ENCODE peak calls at places on chromosomes 4 and X, in ten cellular contexts. One of them, this sample, is unnamed.
A peak's percentile ranks its signal among the peaks of the same experiment; 100 is the strongest.

GRCh38 chr4:8176547-8177399 is 18.2 kb upstream of the ABLIM2 start:
- DNase-seq in lower leg skin: no peak
- DNase-seq in testis: peak; percentile 58
- DNase-seq in Peyer's patch: no peak
- DNase-seq in stomach: peak; percentile 58
- DNase-seq in IMR-90: peak; percentile 52
- DNase-seq in GM12891: peak; percentile 72
- DNase-seq in vagina: no peak
- DNase-seq in A549: peak; percentile 73
- DNase-seq in erythroblast: peak; percentile 25
- DNase-seq in this sample: no peak

GRCh38 chrX:31228415-31228832 is 156.6 kb upstream of the FTHL17 start:
- DNase-seq in lower leg skin: no peak
- DNase-seq in testis: peak; percentile 14
- DNase-seq in Peyer's patch: no peak
- DNase-seq in stomach: no peak
- DNase-seq in IMR-90: peak; percentile 85
- DNase-seq in GM12891: no peak
- DNase-seq in vagina: no peak
- DNase-seq in A549: no peak
- DNase-seq in erythroblast: no peak
- DNase-seq in this sample: no peak

GRCh38 chrX:123361371-123361770 is 177.3 kb downstream of the GRIA3 start:
- DNase-seq in lower leg skin: no peak
- DNase-seq in testis: no peak
- DNase-seq in Peyer's patch: no peak
- DNase-seq in stomach: no peak
- DNase-seq in IMR-90: no peak
- DNase-seq in GM12891: no peak
- DNase-seq in vagina: no peak
- DNase-seq in A549: no peak
- DNase-seq in erythroblast: no peak
- DNase-seq in this sample: no peak

GRCh38 chr4:110959041-110959643 is 336.3 kb upstream of the PITX2 start:
- DNase-seq in lower leg skin: no peak
- DNase-seq in testis: no peak
- DNase-seq in Peyer's patch: no peak
- DNase-seq in stomach: no peak
- DNase-seq in IMR-90: peak; percentile 30
- DNase-seq in GM12891: no peak
- DNase-seq in vagina: no peak
- DNase-seq in A549: no peak
- DNase-seq in erythroblast: no peak
- DNase-seq in this sample: no peak

GRCh38 chrX:149312936-149313432 is 192.1 kb downstream of the IDS start:
- DNase-seq in lower leg skin: no peak
- DNase-seq in testis: no peak
- DNase-seq in Peyer's patch: no peak
- DNase-seq in stomach: no peak
- DNase-seq in IMR-90: no peak
- DNase-seq in GM12891: no peak
- DNase-seq in vagina: no peak
- DNase-seq in A549: no peak
- DNase-seq in erythroblast: no peak
- DNase-seq in this sample: no peak

GRCh38 chr4:46425775-46426400 is 36.0 kb upstream of the GABRA2 start:
- DNase-seq in lower leg skin: no peak
- DNase-seq in testis: no peak
- DNase-seq in Peyer's patch: no peak
- DNase-seq in stomach: no peak
- DNase-seq in IMR-90: peak; percentile 69
- DNase-seq in GM12891: no peak
- DNase-seq in vagina: no peak
- DNase-seq in A549: no peak
- DNase-seq in erythroblast: no peak
- DNase-seq in this sample: no peak

GRCh38 chrX:21806691-21807090 is 32.7 kb upstream of the MBTPS2 start:
- DNase-seq in lower leg skin: no peak
- DNase-seq in testis: no peak
- DNase-seq in Peyer's patch: no peak
- DNase-seq in stomach: no peak
- DNase-seq in IMR-90: peak; percentile 1
- DNase-seq in GM12891: no peak
- DNase-seq in vagina: no peak
- DNase-seq in A549: no peak
- DNase-seq in erythroblast: no peak
- DNase-seq in this sample: no peak

GRCh38 chrX:28273751-28274150 is 292.5 kb upstream of the DCAF8L1 start:
- DNase-seq in lower leg skin: no peak
- DNase-seq in testis: no peak
- DNase-seq in Peyer's patch: no peak
- DNase-seq in stomach: no peak
- DNase-seq in IMR-90: no peak
- DNase-seq in GM12891: no peak
- DNase-seq in vagina: no peak
- DNase-seq in A549: no peak
- DNase-seq in erythroblast: no peak
- DNase-seq in this sample: no peak

GRCh38 chr4:163697121-163697520 is 202.6 kb downstream of the TMA16 start:
- DNase-seq in lower leg skin: no peak
- DNase-seq in testis: no peak
- DNase-seq in Peyer's patch: no peak
- DNase-seq in stomach: no peak
- DNase-seq in IMR-90: peak; percentile 88
- DNase-seq in GM12891: no peak
- DNase-seq in vagina: no peak
- DNase-seq in A549: no peak
- DNase-seq in erythroblast: no peak
- DNase-seq in this sample: no peak

GRCh38 chr4:80183196-80184052 is 13.9 kb upstream of the PRDM8 start:
- DNase-seq in lower leg skin: no peak
- DNase-seq in testis: no peak
- DNase-seq in Peyer's patch: peak; percentile 44
- DNase-seq in stomach: no peak
- DNase-seq in IMR-90: no peak
- DNase-seq in GM12891: peak; percentile 55
- DNase-seq in vagina: no peak
- DNase-seq in A549: no peak
- DNase-seq in erythroblast: no peak
- DNase-seq in this sample: no peak

GRCh38 chr4:80015407-80016189 is 57.4 kb downstream of the ANTXR2 start:
- DNase-seq in lower leg skin: no peak
- DNase-seq in testis: no peak
- DNase-seq in Peyer's patch: no peak
- DNase-seq in stomach: no peak
- DNase-seq in IMR-90: no peak
- DNase-seq in GM12891: no peak
- DNase-seq in vagina: no peak
- DNase-seq in A549: no peak
- DNase-seq in erythroblast: no peak
- DNase-seq in this sample: no peak

GRCh38 chr4:82500830-82501229 is 61.0 kb downstream of the TMEM150C start:
- DNase-seq in lower leg skin: no peak
- DNase-seq in testis: no peak
- DNase-seq in Peyer's patch: no peak
- DNase-seq in stomach: no peak
- DNase-seq in IMR-90: no peak
- DNase-seq in GM12891: no peak
- DNase-seq in vagina: no peak
- DNase-seq in A549: no peak
- DNase-seq in erythroblast: no peak
- DNase-seq in this sample: no peak

GRCh38 chr4:158461336-158461735 is 60.3 kb upstream of the RXFP1 start:
- DNase-seq in lower leg skin: no peak
- DNase-seq in testis: no peak
- DNase-seq in Peyer's patch: no peak
- DNase-seq in stomach: no peak
- DNase-seq in IMR-90: peak; percentile 25
- DNase-seq in GM12891: no peak
- DNase-seq in vagina: no peak
- DNase-seq in A549: no peak
- DNase-seq in erythroblast: no peak
- DNase-seq in this sample: no peak

DNA sequence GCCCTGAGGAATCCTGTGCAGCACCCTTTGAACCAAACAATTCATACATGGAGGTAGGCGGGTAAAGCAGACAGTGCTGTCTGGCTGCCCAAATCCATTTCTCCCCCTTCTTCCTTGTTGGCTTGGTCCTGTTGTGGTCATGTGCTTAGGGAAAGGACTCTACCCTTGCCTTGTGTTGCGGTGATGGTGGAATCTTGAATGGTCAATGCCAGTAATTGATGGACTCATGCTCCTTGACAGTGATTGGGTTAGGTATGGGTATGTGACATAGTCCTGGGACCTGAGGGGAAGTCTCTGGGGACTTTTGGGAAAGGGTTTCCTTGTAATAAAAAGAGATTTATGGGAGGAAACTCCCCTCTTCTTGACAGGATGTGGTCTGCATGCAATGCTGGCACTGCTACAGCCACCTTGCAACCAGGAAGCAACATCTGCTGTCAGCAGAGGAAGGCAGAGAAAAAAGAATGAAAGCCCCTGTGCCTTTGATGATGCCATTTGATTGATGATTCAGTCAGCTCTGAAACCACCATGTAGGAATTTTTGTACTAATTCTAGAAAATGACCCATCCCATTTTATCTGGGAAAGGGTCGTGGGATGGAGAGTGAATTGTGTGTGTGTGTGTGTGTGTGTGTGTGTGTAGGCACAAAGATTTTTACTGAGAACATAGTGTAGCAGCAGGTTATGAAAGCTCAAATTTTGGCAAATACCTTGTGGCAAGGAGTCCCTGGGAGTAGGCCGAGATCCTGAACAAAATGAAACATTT is 30.0 kb upstream of the HUWE1 start:
- DNase-seq in lower leg skin: no peak
- DNase-seq in testis: no peak
- DNase-seq in Peyer's patch: peak; percentile 42
- DNase-seq in stomach: no peak
- DNase-seq in IMR-90: peak; percentile 48
- DNase-seq in GM12891: no peak
- DNase-seq in vagina: no peak
- DNase-seq in A549: no peak
- DNase-seq in erythroblast: no peak
- DNase-seq in this sample: no peak
- TF ChIP-seq POLR2A in lower leg skin: no peak
- TF ChIP-seq POLR2A in testis: no peak
- TF ChIP-seq POLR2A in Peyer's patch: no peak
- TF ChIP-seq POLR2A in stomach: no peak
- TF ChIP-seq POLR2A in IMR-90: no peak
- TF ChIP-seq POLR2A in GM12891: peak; percentile 55
- TF ChIP-seq POLR2A in vagina: no peak
- TF ChIP-seq POLR2A in A549: no peak
- TF ChIP-seq POLR2A in erythroblast: no peak
- TF ChIP-seq POLR2A in this sample: no peak

DNA sequence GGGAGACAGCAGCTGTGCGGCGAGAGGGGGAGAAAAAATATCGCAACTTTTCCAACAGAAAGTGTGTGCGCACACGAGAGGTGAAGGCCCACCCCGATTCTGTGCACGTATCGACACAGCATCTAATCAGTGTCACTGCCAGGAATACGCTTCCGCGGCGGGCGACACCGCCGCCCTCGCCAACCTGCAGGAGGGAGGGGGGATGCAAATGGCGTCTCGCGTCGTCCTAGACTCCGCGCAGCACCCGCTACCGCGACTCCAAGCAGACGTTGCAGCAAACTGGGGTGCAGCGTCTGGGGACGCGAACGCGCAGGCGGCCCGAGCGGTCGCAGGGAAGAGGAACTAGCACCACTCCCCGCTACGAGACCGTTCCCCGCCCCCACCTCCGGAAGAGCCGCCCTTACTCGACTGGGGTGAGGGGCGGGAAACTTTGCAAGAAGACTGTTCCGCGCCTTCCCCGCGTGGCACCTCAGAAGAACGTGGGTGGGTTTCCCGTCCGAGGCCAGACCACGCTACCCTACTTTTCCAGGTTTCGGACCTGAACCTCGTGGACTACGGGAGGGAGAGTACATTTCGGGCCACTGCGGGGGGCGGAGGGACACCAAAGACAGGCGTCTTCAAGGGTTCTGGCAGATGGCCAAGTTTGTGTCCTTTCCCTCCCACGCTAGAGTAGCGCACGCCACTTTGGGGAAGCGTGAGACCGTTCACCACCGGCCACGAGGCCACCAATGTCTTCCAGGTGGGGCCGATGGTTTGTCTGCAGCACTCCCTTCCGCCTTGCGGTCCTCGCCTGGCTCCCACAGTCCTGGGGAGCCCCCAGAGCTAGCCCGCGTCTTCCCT is 77.9 kb upstream of the BCOR start:
- DNase-seq in lower leg skin: peak; percentile 65
- DNase-seq in testis: peak; percentile 75
- DNase-seq in Peyer's patch: peak; percentile 81
- DNase-seq in stomach: peak; percentile 65
- DNase-seq in IMR-90: no peak
- DNase-seq in GM12891: no peak
- DNase-seq in vagina: no peak
- DNase-seq in A549: peak; percentile 13
- DNase-seq in erythroblast: peak; percentile 75
- DNase-seq in this sample: peak; percentile 37
- TF ChIP-seq POLR2A in lower leg skin: no peak
- TF ChIP-seq POLR2A in testis: no peak
- TF ChIP-seq POLR2A in Peyer's patch: peak; percentile 33
- TF ChIP-seq POLR2A in stomach: no peak
- TF ChIP-seq POLR2A in IMR-90: no peak
- TF ChIP-seq POLR2A in GM12891: no peak
- TF ChIP-seq POLR2A in vagina: no peak
- TF ChIP-seq POLR2A in A549: no peak
- TF ChIP-seq POLR2A in erythroblast: peak; percentile 78
- TF ChIP-seq POLR2A in this sample: peak; percentile 24

DNA sequence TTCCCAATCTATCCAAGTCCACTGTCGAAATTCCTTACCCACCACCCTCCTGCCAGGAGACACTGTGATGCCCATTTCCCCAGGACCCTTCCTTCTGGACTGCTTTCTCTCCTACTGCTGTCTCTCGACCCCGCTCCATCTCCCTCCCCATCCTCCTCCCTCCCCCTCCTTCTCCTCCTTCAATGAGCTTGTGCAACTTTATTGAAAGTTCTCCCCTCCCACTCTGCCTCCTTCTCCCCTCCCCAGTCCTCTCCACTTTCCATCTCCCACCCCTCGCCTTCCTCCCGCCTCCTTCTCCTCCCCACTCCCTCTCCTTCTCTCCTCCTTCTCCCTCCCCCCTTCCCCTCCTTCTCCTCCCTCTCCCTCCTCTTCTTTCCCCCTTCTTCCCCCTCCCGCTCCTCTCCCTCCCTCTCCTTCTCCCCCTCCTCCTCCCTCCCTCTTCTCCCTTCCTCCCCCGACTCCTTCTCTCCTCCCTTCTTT is 116.6 kb upstream of the FAT1 start:
- DNase-seq in lower leg skin: peak; percentile 53
- DNase-seq in testis: peak; percentile 42
- DNase-seq in Peyer's patch: no peak
- DNase-seq in stomach: no peak
- DNase-seq in IMR-90: peak; percentile 62
- DNase-seq in GM12891: no peak
- DNase-seq in vagina: no peak
- DNase-seq in A549: no peak
- DNase-seq in erythroblast: no peak
- DNase-seq in this sample: no peak
- TF ChIP-seq POLR2A in lower leg skin: no peak
- TF ChIP-seq POLR2A in testis: no peak
- TF ChIP-seq POLR2A in Peyer's patch: no peak
- TF ChIP-seq POLR2A in stomach: no peak
- TF ChIP-seq POLR2A in IMR-90: no peak
- TF ChIP-seq POLR2A in GM12891: no peak
- TF ChIP-seq POLR2A in vagina: no peak
- TF ChIP-seq POLR2A in A549: no peak
- TF ChIP-seq POLR2A in erythroblast: no peak
- TF ChIP-seq POLR2A in this sample: no peak

GRCh38 chrX:44873415-44874270 is 655 bp downstream of the KDM6A start:
- DNase-seq in lower leg skin: peak; percentile 15
- DNase-seq in testis: peak; percentile 40
- DNase-seq in Peyer's patch: peak; percentile 48
- DNase-seq in stomach: peak; percentile 58
- DNase-seq in IMR-90: peak; percentile 44
- DNase-seq in GM12891: no peak
- DNase-seq in vagina: no peak
- DNase-seq in A549: no peak
- DNase-seq in erythroblast: peak; percentile 78
- DNase-seq in this sample: peak; percentile 8
- TF ChIP-seq POLR2A in lower leg skin: no peak
- TF ChIP-seq POLR2A in testis: no peak
- TF ChIP-seq POLR2A in Peyer's patch: no peak
- TF ChIP-seq POLR2A in stomach: no peak
- TF ChIP-seq POLR2A in IMR-90: peak; percentile 55
- TF ChIP-seq POLR2A in GM12891: no peak
- TF ChIP-seq POLR2A in vagina: no peak
- TF ChIP-seq POLR2A in A549: no peak
- TF ChIP-seq POLR2A in erythroblast: no peak
- TF ChIP-seq POLR2A in this sample: no peak

This sample was measured in prostate gland.